ENCODE peak calls at places on chromosomes 2 and 18, in five cellular contexts. W is IMR-90, F is H1, H is uterus, T is vagina. S is an unnamed sample.

GRCh38 chr2:199019898-199020507 is 437.7 kb downstream of the SATB2 start:
- DNase-seq in T (no peak), H (no peak), W (peak; percentile 59), F (no peak), S (peak; percentile 34)

GRCh38 chr18:13438507-13439056 is 220.0 kb downstream of the LDLRAD4 start:
- DNase-seq in F (no peak), H (no peak), T (no peak), W (no peak), S (no peak)

GRCh38 chr2:231919341-231920035 is 6.7 kb downstream of the NPPC start:
- DNase-seq in T (no peak), F (no peak), H (no peak), W (no peak), S (no peak)

GRCh38 chr18:32669549-32670165 is 103.2 kb downstream of the KLHL14 start:
- DNase-seq in F (no peak), W (no peak), T (no peak), H (no peak), S (no peak)

GRCh38 chr2:73830871-73831401 is 2.2 kb downstream of the STAMBP start:
- DNase-seq in W (peak; percentile 91), T (no peak), H (no peak), F (no peak), S (no peak)

GRCh38 chr2:56008661-56009411 is 85.3 kb upstream of the EFEMP1 start:
- DNase-seq in F (peak; percentile 33), T (no peak), W (peak; percentile 89), H (peak; percentile 76), S (peak; percentile 28)

GRCh38 chr2:25586726-25587144 is 86.6 kb downstream of the DTNB start:
- DNase-seq in W (peak; percentile 47), F (no peak), H (no peak), T (no peak), S (no peak)

GRCh38 chr2:29723255-29724001 is 198.0 kb downstream of the ALK start:
- DNase-seq in H (no peak), W (no peak), T (no peak), F (no peak), S (no peak)

GRCh38 chr2:168028377-168028776 is 219.0 kb downstream of the STK39 start:
- DNase-seq in T (no peak), W (no peak), H (no peak), F (no peak), S (no peak)

GRCh38 chr2:161414385-161415040 is 1.6 kb upstream of the TBR1 start:
- DNase-seq in H (no peak), W (peak; percentile 11), T (no peak), F (no peak), S (no peak)

GRCh38 chr18:57910817-57911216 is 107.7 kb upstream of the ATP8B1 start:
- DNase-seq in W (no peak), H (no peak), T (peak; percentile 67), F (peak; percentile 13), S (no peak)

GRCh38 chr18:12645751-12646203 is 12.1 kb downstream of the SPIRE1 start:
- DNase-seq in T (no peak), F (no peak), H (peak; percentile 38), W (peak; percentile 52), S (peak; percentile 55)

GRCh38 chr18:26215247-26215970 is 10.8 kb upstream of the TAF4B start:
- DNase-seq in F (no peak), H (no peak), T (no peak), W (no peak), S (no peak)

GRCh38 chr2:208369091-208369490 is 37.5 kb upstream of the PTH2R start:
- DNase-seq in T (no peak), F (no peak), H (no peak), W (peak; percentile 14), S (no peak)

GRCh38 chr18:58755304-58756010 is 84.2 kb downstream of the MALT1 start:
- DNase-seq in T (no peak), F (no peak), H (no peak), W (no peak), S (no peak)

GRCh38 chr2:208077286-208077685 is 47.0 kb downstream of the CRYGD start:
- DNase-seq in T (no peak), F (no peak), H (no peak), W (peak; percentile 5), S (no peak)

GRCh38 chr2:100406120-100406508 is 11.4 kb downstream of the CHST10 start:
- DNase-seq in F (no peak), W (no peak), T (no peak), H (no peak), S (no peak)

GRCh38 chr2:23954325-23955014 is 14.2 kb downstream of the UBXN2A start:
- DNase-seq in F (no peak), T (no peak), H (no peak), W (no peak), S (no peak)

GRCh38 chr2:158269143-158269542 is 167.5 kb downstream of the UPP2 start:
- DNase-seq in F (no peak), H (no peak), W (no peak), T (no peak), S (no peak)

GRCh38 chr2:203718087-203718486 is 11.6 kb downstream of the CD28 start:
- DNase-seq in F (no peak), T (no peak), H (peak; percentile 24), W (peak; percentile 2), S (no peak)

GRCh38 chr2:10514287-10514686 is 66.2 kb upstream of the ODC1 start:
- DNase-seq in H (no peak), T (no peak), W (no peak), F (no peak), S (no peak)

GRCh38 chr18:23498877-23499570 is 4.3 kb upstream of the RMC1 start:
- DNase-seq in F (no peak), T (no peak), H (peak; percentile 61), W (peak; percentile 74), S (peak; percentile 89)

GRCh38 chr2:38509322-38509946 is 93.3 kb downstream of the HNRNPLL start:
- DNase-seq in F (no peak), H (peak; percentile 68), W (peak; percentile 82), T (no peak), S (no peak)

GRCh38 chr2:45643543-45644542 is 7.6 kb upstream of the PRKCE start:
- DNase-seq in T (no peak), F (no peak), H (peak; percentile 44), W (peak; percentile 31), S (peak; percentile 70)

GRCh38 chr2:133194068-133194655 is 374.1 kb downstream of the NCKAP5 start:
- DNase-seq in W (peak; percentile 41), H (no peak), T (no peak), F (no peak), S (no peak)

GRCh38 chr18:22424564-22424963 is 6.8 kb upstream of the CTAGE1 start:
- DNase-seq in W (no peak), H (no peak), T (no peak), F (no peak), S (no peak)

GRCh38 chr2:149652925-149653324 is 65.3 kb upstream of the MMADHC start:
- DNase-seq in F (no peak), T (no peak), H (no peak), W (peak; percentile 29), S (no peak)

GRCh38 chr18:63149200-63149587 is 170.4 kb downstream of the BCL2 start:
- DNase-seq in H (no peak), W (no peak), F (no peak), T (no peak), S (no peak)

GRCh38 chr18:13611616-13612110 is 114.7 kb downstream of the FAM210A start:
- DNase-seq in T (peak; percentile 85), W (peak; percentile 9), F (no peak), H (no peak), S (peak; percentile 48)

GRCh38 chr2:136751406-136751805 is 13.9 kb upstream of the THSD7B start:
- DNase-seq in F (no peak), W (no peak), T (no peak), H (no peak), S (no peak)

DNA sequence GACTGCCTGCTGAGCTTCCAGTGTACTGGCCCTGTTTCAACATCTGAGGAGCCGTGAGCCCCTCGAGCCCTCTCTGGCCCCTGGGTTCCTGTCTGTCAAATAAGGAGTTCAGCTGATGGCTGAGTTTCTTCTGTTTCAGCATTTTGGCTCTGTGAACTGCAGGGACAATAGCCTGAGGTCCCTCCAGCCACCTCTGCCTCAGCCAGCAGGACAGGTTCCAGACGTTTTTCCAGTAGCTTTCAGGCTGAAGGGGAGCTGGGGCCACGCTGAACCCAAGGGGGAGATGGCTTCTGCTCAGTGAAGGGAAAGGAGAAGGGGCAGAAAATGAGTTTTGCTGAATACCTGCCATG is 5.4 kb downstream of the SLC35F6 start:
- DNase-seq in T (no peak), H (no peak), W (no peak), F (no peak), S (no peak)
- TF ChIP-seq POLR2A in T (no peak), H (no peak), W (no peak), F (no peak), S (no peak)

DNA sequence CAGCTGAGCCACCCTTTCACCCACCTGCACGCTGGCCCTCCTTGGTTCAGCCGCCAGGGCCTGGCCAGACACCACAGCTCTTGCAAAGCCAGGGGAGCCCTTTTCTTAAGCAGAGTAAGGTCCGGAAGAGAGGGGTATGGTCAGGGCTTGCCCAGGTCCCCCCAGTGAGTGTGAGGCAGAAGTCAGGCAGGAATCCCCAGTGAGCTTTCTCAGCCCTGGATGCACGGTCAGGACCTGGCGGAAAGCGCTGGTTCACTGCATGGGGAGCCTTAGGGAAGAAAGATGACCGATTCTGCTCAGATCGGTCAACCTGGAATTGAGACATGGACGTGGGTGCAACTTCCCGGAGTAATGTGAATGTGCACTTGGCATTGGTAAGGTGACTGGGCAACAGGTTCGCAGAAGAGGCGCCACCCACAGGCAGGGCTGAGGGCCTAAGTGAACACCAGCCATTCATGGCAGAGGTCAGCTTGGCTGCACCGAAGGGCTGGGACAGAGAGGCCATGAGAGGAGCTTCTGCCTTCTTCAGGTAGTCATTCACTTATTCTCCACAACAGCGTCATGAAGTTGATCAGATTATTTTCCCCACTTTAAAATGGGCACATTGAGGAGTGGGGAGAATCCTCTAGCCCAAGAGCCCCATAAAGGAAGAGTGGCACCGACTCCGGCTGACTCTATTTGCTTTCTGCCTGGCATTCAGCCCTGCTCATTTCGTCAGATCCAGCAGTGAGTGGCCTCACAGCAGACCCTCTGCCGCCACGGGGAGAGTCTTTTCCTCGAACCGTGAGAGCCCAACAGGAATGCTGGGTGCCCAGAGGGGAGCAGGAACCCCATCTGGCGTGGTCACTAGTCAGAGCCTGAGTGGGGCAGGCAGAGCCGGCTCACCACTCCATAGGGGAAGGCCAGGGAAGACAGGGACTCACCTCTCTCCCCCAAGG is 35.8 kb downstream of the SCTR start:
- DNase-seq in T (peak; percentile 74), W (no peak), H (no peak), F (no peak), S (no peak)
- TF ChIP-seq CTCF in T (no peak), W (no peak), H (no peak), F (peak; percentile 58), S (no peak)

DNA sequence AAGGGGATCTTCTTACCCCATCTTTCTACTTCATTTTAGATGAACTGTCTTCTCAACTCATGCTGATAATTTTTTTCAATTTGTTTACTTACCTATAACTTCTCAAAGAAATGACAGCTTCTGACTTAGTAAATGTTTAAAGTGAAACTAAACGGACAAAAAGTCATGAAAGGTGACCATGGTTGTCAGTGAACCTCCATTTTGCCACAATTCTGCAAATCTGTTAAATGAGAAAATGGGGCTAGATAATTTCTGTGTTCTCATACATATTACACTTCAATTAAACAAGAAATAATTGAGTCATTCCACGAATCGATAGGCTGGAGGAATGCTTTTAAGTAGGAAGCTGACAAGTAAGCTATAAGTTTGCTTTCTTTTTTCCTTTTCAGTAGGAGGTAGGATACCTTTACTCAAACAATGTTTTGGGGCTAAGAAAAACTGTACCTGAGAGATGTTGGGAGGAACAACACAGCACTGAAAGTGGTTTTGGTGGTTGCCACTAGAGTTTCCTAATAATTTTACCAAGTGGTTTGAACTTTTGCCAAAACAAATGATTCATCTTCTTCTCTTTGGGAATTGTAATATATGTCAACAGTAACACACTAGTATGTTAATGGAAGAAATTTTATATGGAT is 17.1 kb downstream of the DYNAP start:
- DNase-seq in F (no peak), T (no peak), W (peak; percentile 1), H (no peak), S (no peak)
- TF ChIP-seq POLR2A in F (no peak), T (no peak), W (no peak), H (no peak), S (no peak)

GRCh38 chr18:44536619-44537018 is 144.1 kb upstream of the SETBP1 start:
- DNase-seq in W (no peak), F (no peak), H (no peak), T (no peak), S (no peak)
- TF ChIP-seq CTCF in W (no peak), F (no peak), H (no peak), T (no peak), S (no peak)

S was measured in testis.